ENCODE peak calls at places on chromosomes 13 and 19, in nine cellular contexts. O is gastrocnemius medialis; Q is fibroblast of pulmonary artery; H is T-helper 9 cell; R is GOT3; K is uterus; C is NCI-H748 treated with DMSO at 0.1 percent for 48 hours; Z is activated naive CD4-positive, alpha-beta T cell treated with Interleukin-2 at 50 U/mL for 16 hours; T is GM04504. E is an unnamed sample.

GRCh38 chr19:55685776-55686175 is 10.8 kb downstream of the EPN1 start:
- DNase-seq in R (no peak), C (no peak), T (no peak), Z (no peak), H (no peak), Q (no peak), K (no peak), O (no peak), E (no peak)

GRCh38 chr19:10468133-10468532 is 35.0 kb downstream of the KEAP1 start:
- DNase-seq in C (no peak), K (no peak), O (no peak), Z (no peak), T (no peak), R (no peak), Q (no peak), H (no peak), E (no peak)

GRCh38 chr19:1069009-1069779 is 2.2 kb downstream of the ARHGAP45 start:
- DNase-seq in H (peak; percentile 57), C (no peak), O (peak; percentile 60), Z (peak; percentile 64), Q (no peak), T (no peak), K (no peak), R (no peak), E (no peak)

GRCh38 chr13:30802501-30802900 is 67.2 kb downstream of the ALOX5AP start:
- DNase-seq in R (no peak), Q (no peak), H (no peak), T (no peak), Z (no peak), C (no peak), O (no peak), K (no peak), E (no peak)

GRCh38 chr13:38693641-38694040 is 6.8 kb downstream of the FREM2 start:
- DNase-seq in Z (no peak), R (no peak), Q (no peak), C (no peak), T (no peak), K (no peak), H (no peak), O (peak; percentile 35), E (no peak)

GRCh38 chr19:40862785-40863184 is 12.5 kb upstream of the CYP2A6 start:
- DNase-seq in T (peak; percentile 20), K (no peak), H (no peak), Z (no peak), O (no peak), Q (peak; percentile 27), R (no peak), C (no peak), E (no peak)

GRCh38 chr13:59673301-59673700 is 490.4 kb downstream of the DIAPH3 start:
- DNase-seq in C (no peak), Q (no peak), Z (no peak), O (no peak), T (no peak), R (no peak), H (no peak), K (no peak), E (no peak)

GRCh38 chr19:44527554-44527953 is 1.9 kb downstream of the CEACAM20 start:
- DNase-seq in C (no peak), K (no peak), R (no peak), Q (no peak), T (no peak), Z (no peak), O (no peak), H (no peak), E (no peak)

GRCh38 chr19:4671182-4671851 is 1.2 kb upstream of the MYDGF start:
- DNase-seq in Z (no peak), H (no peak), Q (no peak), O (peak; percentile 82), T (no peak), K (no peak), R (no peak), C (no peak), E (no peak)

GRCh38 chr19:53808710-53809125 is 15.4 kb downstream of the NLRP12 start:
- DNase-seq in O (no peak), R (no peak), Z (no peak), Q (peak; percentile 74), K (no peak), T (peak; percentile 26), C (peak; percentile 21), H (no peak), E (peak; percentile 28)

GRCh38 chr13:41299316-41300094 is 11.6 kb upstream of the NAA16 start:
- DNase-seq in O (no peak), T (no peak), C (no peak), H (no peak), Q (no peak), Z (no peak), R (no peak), K (no peak), E (no peak)

GRCh38 chr13:44142540-44142867 is 231.1 kb upstream of the SERP2 start:
- DNase-seq in K (no peak), Q (no peak), R (no peak), C (no peak), O (no peak), H (no peak), T (no peak), Z (no peak), E (no peak)

GRCh38 chr13:97122381-97122996 is 99.6 kb upstream of the MBNL2 start:
- DNase-seq in R (no peak), C (no peak), O (no peak), K (no peak), T (no peak), H (no peak), Z (no peak), Q (peak; percentile 77), E (no peak)

GRCh38 chr19:13118424-13119193 is 545 bp downstream of the NACC1 start:
- DNase-seq in T (no peak), Q (peak; percentile 30), Z (peak; percentile 38), H (no peak), R (no peak), C (peak; percentile 14), O (peak; percentile 58), K (no peak), E (peak; percentile 34)

GRCh38 chr13:35566340-35566739 is 89.9 kb upstream of the MAB21L1 start:
- DNase-seq in C (no peak), R (no peak), K (no peak), Q (peak; percentile 9), T (no peak), O (no peak), H (no peak), Z (no peak), E (no peak)

E was measured in SW 1271.